ENCODE peak calls at places on chromosomes 12 and 14, in six cellular contexts. O, Y, G, B, C and T are unnamed samples.

GRCh38 chr12:58408516-58408915 is 467.1 kb downstream of the ATP23 start:
- DNase-seq in O (no peak), Y (peak; percentile 44), G (no peak), B (no peak), C (no peak), T (no peak)

GRCh38 chr14:64614214-64614613 is 64.5 kb downstream of the PPP1R36 start:
- DNase-seq in O (no peak), Y (no peak), G (no peak), B (no peak), C (no peak), T (no peak)

GRCh38 chr14:76780360-76780759 is 19.1 kb downstream of the VASH1 start:
- DNase-seq in O (peak; percentile 52), Y (peak; percentile 8), G (no peak), B (no peak), C (no peak), T (no peak)

GRCh38 chr12:66885115-66885875 is 206.4 kb upstream of the GRIP1 start:
- DNase-seq in O (no peak), Y (no peak), G (no peak), B (no peak), C (no peak), T (no peak)

GRCh38 chr14:20110438-20110837 is at the start of gene OR4K17:
- DNase-seq in O (no peak), Y (no peak), G (no peak), B (no peak), C (no peak), T (no peak)

GRCh38 chr12:62584619-62585018 is 118.0 kb downstream of the MON2 start:
- DNase-seq in O (no peak), Y (no peak), G (no peak), B (no peak), C (no peak), T (no peak)

GRCh38 chr12:93892431-93893210 is 215.4 kb downstream of the CRADD start:
- DNase-seq in O (no peak), Y (no peak), G (peak; percentile 11), B (no peak), C (no peak), T (no peak)

GRCh38 chr12:124696689-124697476 is 129.5 kb upstream of the NCOR2 start:
- DNase-seq in O (no peak), Y (no peak), G (no peak), B (no peak), C (no peak), T (no peak)

GRCh38 chr14:30872602-30873001 is 1.8 kb upstream of the COCH start:
- DNase-seq in O (no peak), Y (no peak), G (no peak), B (no peak), C (no peak), T (no peak)